ENCODE peak calls at places on chromosomes 11 and 22, in six cellular contexts. P, J, V, Y, I and Q are unnamed samples.

GRCh38 chr22:20610757-20611156 is 103.3 kb downstream of the MED15 start:
- DNase-seq in P (no peak), J (no peak), V (peak), Y (no peak), I (no peak), Q (no peak)

GRCh38 chr22:40560551-40560950 is 76.0 kb downstream of the MRTFA start:
- DNase-seq in P (no peak), J (no peak), V (no peak), Y (no peak), I (no peak), Q (no peak)

GRCh38 chr11:128409476-128409875 is 177.9 kb downstream of the ETS1 start:
- DNase-seq in P (no peak), J (no peak), V (no peak), Y (no peak), I (no peak), Q (no peak)

GRCh38 chr11:67630230-67630942 is 649 bp upstream of the NUDT8 start:
- DNase-seq in P (peak), J (peak), V (peak), Y (peak), I (peak), Q (peak)

GRCh38 chr11:7499046-7499445 is 13.7 kb downstream of the OLFML1 start:
- DNase-seq in P (no peak), J (no peak), V (no peak), Y (no peak), I (no peak), Q (no peak)

GRCh38 chr22:49965291-49966040 is 4.9 kb downstream of the PIM3 start:
- DNase-seq in P (no peak), J (no peak), V (peak), Y (peak), I (peak), Q (peak)

GRCh38 chr22:42270178-42270511 is 308 bp downstream of the TCF20 start:
- DNase-seq in P (peak), J (peak), V (no peak), Y (no peak), I (peak), Q (no peak)

GRCh38 chr11:66289548-66290331 is 797 bp upstream of the YIF1A start:
- DNase-seq in P (peak), J (peak), V (peak), Y (no peak), I (peak), Q (no peak)

GRCh38 chr11:46367244-46367915 is 14.1 kb upstream of the MDK start:
- DNase-seq in P (peak), J (peak), V (peak), Y (peak), I (peak), Q (peak)

GRCh38 chr11:36161572-36161971 is 127.7 kb downstream of the COMMD9 start:
- DNase-seq in P (no peak), J (no peak), V (no peak), Y (no peak), I (no peak), Q (no peak)

GRCh38 chr11:63998558-63999348 is 12.5 kb downstream of the OTUB1 start:
- DNase-seq in P (peak), J (no peak), V (peak), Y (no peak), I (peak), Q (peak)

GRCh38 chr11:371051-371450 is 1.8 kb downstream of the B4GALNT4 start:
- DNase-seq in P (no peak), J (no peak), V (peak), Y (no peak), I (peak), Q (peak)

GRCh38 chr11:65652511-65653228 is 10.0 kb downstream of the RELA start:
- DNase-seq in P (peak), J (peak), V (peak), Y (peak), I (peak), Q (peak)

GRCh38 chr11:45031912-45032519 is 81.3 kb upstream of the TP53I11 start:
- DNase-seq in P (no peak), J (no peak), V (no peak), Y (no peak), I (no peak), Q (no peak)

GRCh38 chr22:19377565-19378361 is 53.8 kb downstream of the HIRA start:
- DNase-seq in P (no peak), J (no peak), V (no peak), Y (peak), I (no peak), Q (no peak)

GRCh38 chr11:24043842-24044241 is 453.0 kb upstream of the LUZP2 start:
- DNase-seq in P (peak), J (no peak), V (no peak), Y (no peak), I (peak), Q (no peak)

GRCh38 chr11:17711836-17712235 is 7.5 kb upstream of the MYOD1 start:
- DNase-seq in P (no peak), J (no peak), V (no peak), Y (no peak), I (no peak), Q (no peak)

GRCh38 chr11:17716807-17717206 is 2.6 kb upstream of the MYOD1 start:
- DNase-seq in P (no peak), J (no peak), V (no peak), Y (no peak), I (no peak), Q (no peak)

GRCh38 chr11:17713851-17714250 is 5.5 kb upstream of the MYOD1 start:
- DNase-seq in P (no peak), J (no peak), V (no peak), Y (no peak), I (no peak), Q (no peak)

GRCh38 chr11:17714870-17715269 is 4.5 kb upstream of the MYOD1 start:
- DNase-seq in P (no peak), J (no peak), V (no peak), Y (no peak), I (no peak), Q (no peak)

GRCh38 chr11:17714356-17714854 is 5.0 kb upstream of the MYOD1 start:
- DNase-seq in P (peak), J (no peak), V (no peak), Y (no peak), I (peak), Q (no peak)
- TF ChIP-seq CTCF in P (peak), J (no peak), V (no peak), Y (no peak), I (no peak), Q (no peak)

DNA sequence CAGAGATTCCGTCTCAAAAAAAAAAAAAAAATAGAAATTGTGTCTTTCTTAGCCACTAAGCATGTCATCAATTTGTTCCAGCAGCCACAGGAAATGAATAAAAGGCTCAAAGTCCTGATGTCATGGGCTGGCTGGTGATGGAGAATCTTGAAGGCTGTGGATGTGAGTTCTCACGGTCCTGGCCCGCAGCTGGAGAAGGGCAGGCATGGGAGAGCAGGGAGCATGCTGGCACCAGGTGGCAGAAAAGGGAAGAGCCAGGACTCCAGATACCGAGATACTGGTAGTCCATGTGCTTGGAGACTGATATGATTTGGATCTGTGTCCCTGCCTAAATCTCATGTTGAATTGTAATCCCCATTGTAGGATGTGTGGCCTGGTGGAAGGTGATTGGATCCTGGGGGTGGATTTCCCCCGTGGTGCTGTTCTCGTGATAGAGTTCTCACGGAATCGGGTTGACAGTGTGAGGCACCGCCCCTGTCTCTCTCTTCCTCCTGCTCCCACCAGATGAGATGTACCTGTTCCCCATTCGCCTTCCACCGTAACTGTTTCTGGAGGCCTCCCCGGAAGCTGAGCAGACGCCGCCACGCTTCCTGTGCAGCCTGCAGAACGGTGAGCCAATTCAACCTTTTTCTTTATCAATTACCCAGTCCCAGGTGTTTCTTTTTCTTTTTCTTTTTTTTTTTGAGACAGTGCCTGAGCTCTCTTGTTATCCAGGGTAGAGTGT is 18.1 kb downstream of the MRGPRD start:
- DNase-seq in P (no peak), J (no peak), V (peak), Y (no peak), I (no peak), Q (no peak)
- TF ChIP-seq CTCF in P (peak), J (no peak), V (no peak), Y (peak), I (no peak), Q (no peak)

GRCh38 chr11:114256176-114256897 is 39.9 kb upstream of the NNMT start:
- DNase-seq in P (no peak), J (no peak), V (no peak), Y (peak), I (no peak), Q (no peak)

GRCh38 chr11:114255289-114255688 is 40.9 kb upstream of the NNMT start:
- DNase-seq in P (no peak), J (no peak), V (no peak), Y (peak), I (no peak), Q (no peak)

GRCh38 chr11:114253771-114254170 is 42.4 kb upstream of the NNMT start:
- DNase-seq in P (no peak), J (no peak), V (no peak), Y (no peak), I (no peak), Q (no peak)

GRCh38 chr11:114256898-114257286 is 39.3 kb upstream of the NNMT start:
- DNase-seq in P (no peak), J (no peak), V (no peak), Y (no peak), I (no peak), Q (no peak)

DNA sequence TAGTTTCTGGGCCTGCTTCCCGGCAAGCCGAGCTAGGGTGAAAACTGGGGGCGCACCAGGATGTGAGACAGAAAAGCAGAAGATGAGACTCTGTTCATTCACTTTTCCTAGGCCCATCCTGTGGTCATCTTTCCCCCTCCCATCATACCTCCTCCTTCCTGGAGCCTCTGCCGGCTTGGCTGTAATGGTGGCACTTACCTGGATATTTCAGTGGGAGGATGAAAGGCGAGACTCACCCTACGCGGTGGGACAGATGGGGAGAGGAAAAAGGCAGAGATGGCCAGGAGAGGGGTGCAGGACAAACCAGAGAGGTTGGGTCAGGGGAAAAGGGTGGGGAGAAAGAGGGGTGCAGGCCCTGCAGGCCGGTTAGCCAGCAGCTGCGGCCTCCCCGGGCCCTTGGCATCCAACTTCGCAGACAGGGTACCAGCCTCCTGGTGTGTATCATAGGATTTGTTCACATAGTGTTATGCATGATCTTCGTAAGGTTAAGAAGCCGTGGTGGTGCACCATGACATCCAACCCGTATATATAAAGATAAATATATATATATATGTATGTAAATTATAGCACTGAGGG is 41.5 kb upstream of the NNMT start:
- DNase-seq in P (no peak), J (no peak), V (no peak), Y (no peak), I (no peak), Q (no peak)
- TF ChIP-seq CTCF in P (no peak), J (no peak), V (no peak), Y (no peak), I (no peak), Q (no peak)

GRCh38 chr11:14374922-14375630 is 16.1 kb upstream of the RRAS2 start:
- DNase-seq in P (peak), J (no peak), V (no peak), Y (no peak), I (peak), Q (no peak)
- TF ChIP-seq CTCF in P (peak), J (peak), V (no peak), Y (no peak), I (peak), Q (no peak)

DNA sequence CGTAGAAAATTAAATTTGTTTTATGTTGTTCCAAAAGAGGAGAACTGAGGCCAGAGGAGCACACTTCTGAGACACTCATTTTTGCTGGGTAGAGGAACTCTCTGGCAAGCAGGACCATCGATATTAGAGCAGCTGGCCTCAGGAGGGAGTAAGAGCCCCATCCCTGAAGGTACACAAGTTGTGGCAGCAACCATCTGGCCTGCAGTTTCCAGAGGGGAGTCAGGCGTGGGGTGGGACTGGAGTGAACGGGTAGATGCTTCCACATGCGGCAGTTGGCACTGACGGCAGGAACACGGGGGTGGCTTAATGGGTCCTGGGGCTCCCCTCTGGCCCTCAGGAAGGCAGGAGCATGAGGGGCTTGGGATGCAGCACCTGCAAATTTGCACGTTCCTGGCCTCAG is 13.2 kb upstream of the SSTR3 start:
- DNase-seq in P (no peak), J (no peak), V (no peak), Y (no peak), I (no peak), Q (no peak)
- TF ChIP-seq CTCF in P (peak), J (no peak), V (no peak), Y (no peak), I (no peak), Q (peak)